ENCODE peak calls at places on chromosomes 1 and 21, in nine cellular contexts. J is stimulated activated CD4-positive, alpha-beta T cell treated with anti-CD3 and anti-CD28 coated beads, Interleukin-4, amount 100 ng/mL, for 4 hours; H is HTR-8/SVneo; M is BE2C; U is psoas muscle; D is NCI-H2081 treated with DMSO at 0.1 percent for 48 hours; O is RCC 7860; R is HS-27A; W is DMS79 treated with DMSO at 0.1 percent for 48 hours. V is an unnamed sample.

GRCh38 chr1:14377386-14377785 is 221.1 kb upstream of the KAZN start:
- DNase-seq in J (no peak), H (no peak), M (no peak), U (no peak), D (no peak), O (no peak), R (no peak), W (no peak), V (no peak)

GRCh38 chr21:31471865-31472264 is 127.8 kb upstream of the TIAM1 start:
- DNase-seq in J (no peak), H (no peak), M (no peak), U (no peak), D (no peak), O (no peak), R (no peak), W (no peak), V (no peak)

GRCh38 chr21:21045538-21045937 is 47.3 kb downstream of the NCAM2 start:
- DNase-seq in J (no peak), H (no peak), M (no peak), U (no peak), D (no peak), O (no peak), R (no peak), W (no peak), V (no peak)

GRCh38 chr1:201288765-201289164 is 5.5 kb downstream of the PKP1 start:
- DNase-seq in J (no peak), H (no peak), M (no peak), U (no peak), D (no peak), O (no peak), R (no peak), W (no peak), V (no peak)

GRCh38 chr1:34910425-34910824 is 19.0 kb downstream of the DLGAP3 start:
- DNase-seq in J (no peak), H (no peak), M (no peak), U (no peak), D (no peak), O (no peak), R (no peak), W (no peak), V (no peak)

GRCh38 chr1:234662148-234662547 is 52.2 kb upstream of the IRF2BP2 start:
- DNase-seq in J (no peak), H (no peak), M (no peak), U (no peak), D (no peak), O (no peak), R (no peak), W (no peak), V (no peak)

GRCh38 chr1:162458206-162458605 is 39.4 kb upstream of the UHMK1 start:
- DNase-seq in J (no peak), H (no peak), M (no peak), U (no peak), D (no peak), O (no peak), R (no peak), W (no peak), V (no peak)

GRCh38 chr21:34734696-34735095 is 65.9 kb downstream of the CLIC6 start:
- DNase-seq in J (no peak), H (no peak), M (no peak), U (peak), D (no peak), O (no peak), R (no peak), W (no peak), V (no peak)

GRCh38 chr1:97906567-97907228 is 14.1 kb downstream of the DPYD start:
- DNase-seq in J (no peak), H (no peak), M (no peak), U (peak), D (no peak), O (peak), R (peak), W (no peak), V (peak)

GRCh38 chr1:85576256-85576641 is 4.3 kb upstream of the CCN1 start:
- DNase-seq in J (no peak), H (no peak), M (no peak), U (no peak), D (no peak), O (no peak), R (no peak), W (no peak), V (no peak)

V was measured in glomerular endothelial cell.